ENCODE peak calls at places on chromosomes 13 and 19, in five cellular contexts. M is colonic mucosa; R is mucosa of descending colon; G is CD8-positive, alpha-beta memory T cell; K is activated CD8-positive, alpha-beta memory T cell treated with anti-CD3 and anti-CD28 coated beads for 24 hours. H is an unnamed sample.

GRCh38 chr13:110194456-110194855 is 112.5 kb downstream of the COL4A1 start:
- DNase-seq in M (no peak), R (no peak), G (no peak), K (no peak), H (no peak)

GRCh38 chr13:23384111-23384510 is 49.4 kb downstream of the SACS start:
- DNase-seq in M (no peak), R (no peak), G (no peak), K (no peak), H (no peak)

GRCh38 chr19:7421941-7422744 is 66.7 kb downstream of the PEX11G start:
- DNase-seq in M (no peak), R (no peak), G (no peak), K (no peak), H (no peak)

GRCh38 chr19:2986951-2987491 is 9.7 kb downstream of the TLE6 start:
- DNase-seq in M (no peak), R (no peak), G (no peak), K (no peak), H (no peak)

GRCh38 chr13:19184176-19184575 is 2.6 kb upstream of the TUBA3C start:
- DNase-seq in M (no peak), R (no peak), G (no peak), K (no peak), H (no peak)

GRCh38 chr13:99308481-99309087 is 1.4 kb upstream of the GPR183 start:
- DNase-seq in M (no peak), R (no peak), G (no peak), K (no peak), H (no peak)

GRCh38 chr13:98981596-98982195 is 3.8 kb upstream of the DOCK9 start:
- DNase-seq in M (no peak), R (no peak), G (no peak), K (no peak), H (no peak)

GRCh38 chr13:47136659-47136975 is 239.8 kb upstream of the HTR2A start:
- DNase-seq in M (no peak), R (no peak), G (no peak), K (no peak), H (no peak)

GRCh38 chr19:37907735-37908066 is 693 bp downstream of the SIPA1L3 start:
- DNase-seq in M (no peak), R (no peak), G (no peak), K (no peak), H (no peak)

GRCh38 chr13:49063526-49063925 is 87.8 kb downstream of the FNDC3A start:
- DNase-seq in M (no peak), R (no peak), G (no peak), K (no peak), H (no peak)

GRCh38 chr13:58463841-58464240 is 832.3 kb downstream of the PCDH17 start:
- DNase-seq in M (no peak), R (no peak), G (no peak), K (no peak), H (no peak)

GRCh38 chr13:50593228-50593627 is 250.3 kb downstream of the DLEU7 start:
- DNase-seq in M (no peak), R (no peak), G (no peak), K (no peak), H (no peak)

GRCh38 chr13:41900918-41901317 is 60.0 kb downstream of the VWA8 start:
- DNase-seq in M (no peak), R (no peak), G (no peak), K (no peak), H (no peak)

H was measured in left ventricle myocardium superior.